ENCODE peak calls at places on chromosomes 2 and 18, in ten cellular contexts. R is psoas muscle; D is transverse colon; G is GM23338; U is GM23248; M is fibroblast of lung; Y is CD8-positive, alpha-beta memory T cell; Q is upper lobe of left lung; X is endodermal cell; P is HepG2. F is an unnamed sample.

GRCh38 chr2:198045227-198045626 is 240.8 kb downstream of the PLCL1 start:
- DNase-seq in R (no peak), D (no peak), G (no peak), U (peak; percentile 7), M (no peak), Y (no peak), Q (no peak), X (no peak), P (no peak), F (peak; percentile 62)

GRCh38 chr2:172442072-172442895 is 14.9 kb downstream of the ITGA6 start:
- DNase-seq in R (peak; percentile 26), D (peak; percentile 87), G (no peak), U (peak; percentile 98), M (peak; percentile 97), Y (no peak), Q (no peak), X (no peak), P (peak; percentile 75), F (peak; percentile 84)

GRCh38 chr18:61502472-61502871 is 169.2 kb downstream of the CDH20 start:
- DNase-seq in R (no peak), D (peak; percentile 17), G (peak; percentile 84), U (peak; percentile 78), M (peak; percentile 43), Y (no peak), Q (no peak), X (peak; percentile 81), P (peak; percentile 21), F (peak; percentile 88)

GRCh38 chr2:43305537-43305936 is 79.1 kb upstream of the ZFP36L2 start:
- DNase-seq in R (peak; percentile 57), D (peak; percentile 46), G (no peak), U (peak; percentile 45), M (no peak), Y (no peak), Q (no peak), X (no peak), P (no peak), F (no peak)

GRCh38 chr18:76351961-76352581 is 143.0 kb downstream of the ZNF516 start:
- DNase-seq in R (peak; percentile 54), D (peak; percentile 68), G (peak; percentile 40), U (peak; percentile 91), M (peak; percentile 66), Y (no peak), Q (peak; percentile 77), X (no peak), P (peak; percentile 80), F (peak; percentile 89)

GRCh38 chr18:74063552-74063951 is 84.1 kb downstream of the FBXO15 start:
- DNase-seq in R (no peak), D (no peak), G (no peak), U (no peak), M (no peak), Y (no peak), Q (no peak), X (no peak), P (no peak), F (no peak)

GRCh38 chr2:218717262-218717661 is 6.6 kb downstream of the TTLL4 start:
- DNase-seq in R (no peak), D (no peak), G (no peak), U (peak; percentile 47), M (peak; percentile 45), Y (no peak), Q (no peak), X (no peak), P (no peak), F (no peak)

GRCh38 chr2:163800889-163801498 is 65.2 kb upstream of the FIGN start:
- DNase-seq in R (no peak), D (no peak), G (no peak), U (peak; percentile 47), M (peak; percentile 86), Y (no peak), Q (no peak), X (peak; percentile 56), P (no peak), F (peak; percentile 50)

GRCh38 chr18:78105611-78106010 is 856.0 kb downstream of the GALR1 start:
- DNase-seq in R (no peak), D (no peak), G (no peak), U (no peak), M (no peak), Y (no peak), Q (no peak), X (peak; percentile 7), P (no peak), F (no peak)

GRCh38 chr2:213306320-213306942 is 22.2 kb downstream of the SPAG16 start:
- DNase-seq in R (no peak), D (peak; percentile 28), G (no peak), U (peak; percentile 66), M (peak; percentile 73), Y (no peak), Q (no peak), X (no peak), P (no peak), F (peak; percentile 21)

DNA sequence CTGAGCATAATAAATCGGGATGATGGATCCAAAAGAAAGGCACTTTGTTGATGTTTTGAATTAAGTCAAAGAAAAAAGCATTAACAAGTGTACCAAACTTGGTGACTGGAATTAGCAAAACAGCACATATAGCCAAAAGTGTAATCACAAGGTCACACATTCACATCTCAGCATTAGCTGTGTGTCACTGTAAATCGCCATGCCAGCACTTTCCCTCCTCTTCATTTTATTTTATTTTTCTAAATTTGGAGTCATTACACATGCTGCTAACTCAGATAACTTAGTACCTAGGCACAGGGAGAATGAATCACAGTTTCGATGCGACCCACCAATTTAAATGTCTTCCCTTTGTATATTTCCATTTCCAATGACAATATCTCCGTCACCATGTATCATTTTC is 111.4 kb downstream of the CACNB4 start:
- DNase-seq in R (no peak), D (no peak), G (no peak), U (no peak), M (no peak), Y (no peak), Q (no peak), X (no peak), P (no peak), F (no peak)
- H3K4me1 ChIP-seq in R (no peaks in the 10 kb centered on the region), D (no peaks in the 10 kb centered on the region), G (peaks cover 10% of the 10 kb centered on the region), U (no peaks in the 10 kb centered on the region), M (no peaks in the 10 kb centered on the region), Y (no peaks in the 10 kb centered on the region), Q (no peaks in the 10 kb centered on the region), X (no peaks in the 10 kb centered on the region), P (peaks cover 41% of the 10 kb centered on the region), F (no peaks in the 10 kb centered on the region)

DNA sequence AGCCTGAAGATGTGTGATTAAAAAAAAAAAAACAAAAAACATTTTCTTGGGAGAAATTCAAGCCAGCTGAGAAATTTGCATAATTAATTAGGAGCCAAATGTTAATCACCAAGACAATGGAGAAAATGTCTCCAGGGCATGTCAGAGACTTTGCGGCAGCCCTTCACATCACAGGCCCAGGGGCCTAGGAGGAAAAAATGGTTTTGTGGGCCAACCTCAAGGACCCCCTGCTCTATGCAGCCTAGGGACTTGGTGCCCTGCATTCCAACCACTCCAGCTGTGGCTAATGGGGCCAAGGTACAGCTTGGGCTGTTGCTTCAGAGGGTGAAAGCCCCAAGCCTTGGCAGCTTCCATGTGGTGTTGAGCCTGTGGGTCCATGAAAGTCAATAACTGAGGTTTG is 241.9 kb upstream of the THUMPD2 start:
- DNase-seq in R (no peak), D (no peak), G (no peak), U (no peak), M (no peak), Y (no peak), Q (no peak), X (no peak), P (no peak), F (no peak)
- H3K36me3 ChIP-seq in R (no peaks in the 10 kb centered on the region), D (no peaks in the 10 kb centered on the region), G (peaks cover 13% of the 10 kb centered on the region), U (no peaks in the 10 kb centered on the region), M (no peaks in the 10 kb centered on the region), Y (no peaks in the 10 kb centered on the region), Q (no peaks in the 10 kb centered on the region), X (no peaks in the 10 kb centered on the region), P (no peaks in the 10 kb centered on the region), F (no peaks in the 10 kb centered on the region)

GRCh38 chr18:37395138-37395537 is 170.5 kb downstream of the CELF4 start:
- DNase-seq in R (no peak), D (no peak), G (no peak), U (no peak), M (no peak), Y (no peak), Q (no peak), X (no peak), P (no peak), F (no peak)

GRCh38 chr18:37394610-37394965 is 171.0 kb downstream of the CELF4 start:
- DNase-seq in R (no peak), D (no peak), G (no peak), U (no peak), M (no peak), Y (no peak), Q (no peak), X (no peak), P (no peak), F (no peak)

GRCh38 chr18:37392648-37393047 is 172.9 kb downstream of the CELF4 start:
- DNase-seq in R (no peak), D (no peak), G (no peak), U (no peak), M (no peak), Y (no peak), Q (no peak), X (no peak), P (no peak), F (no peak)

GRCh38 chr18:37393221-37393828 is 172.3 kb downstream of the CELF4 start:
- DNase-seq in R (no peak), D (no peak), G (no peak), U (no peak), M (no peak), Y (no peak), Q (no peak), X (peak; percentile 55), P (no peak), F (no peak)

GRCh38 chr18:37393945-37394609 is 171.5 kb downstream of the CELF4 start:
- DNase-seq in R (peak; percentile 72), D (peak; percentile 32), G (peak; percentile 95), U (peak; percentile 91), M (peak; percentile 65), Y (no peak), Q (peak; percentile 94), X (peak; percentile 97), P (no peak), F (peak; percentile 93)
- H3K4me3 ChIP-seq in R (peak overlapping the region; percentile 59), D (peak overlapping the region; percentile 17), G (peak overlapping the region; percentile 58), U (peak overlapping the region; percentile 73), M (peak overlapping the region; percentile 51), Y (no peak overlapping the region), Q (peak overlapping the region; percentile 33), X (peak overlapping the region; percentile 74), P (no peak overlapping the region), F (peak overlapping the region; percentile 68)

GRCh38 chr2:16559263-16559662 is 106.4 kb downstream of the CYRIA start:
- DNase-seq in R (no peak), D (no peak), G (no peak), U (no peak), M (no peak), Y (no peak), Q (no peak), X (no peak), P (no peak), F (no peak)
- H3K4me1 ChIP-seq in R (peaks cover under 1% of the 10 kb centered on the region), D (no peaks in the 10 kb centered on the region), G (no peaks in the 10 kb centered on the region), U (no peaks in the 10 kb centered on the region), M (no peaks in the 10 kb centered on the region), Y (no peaks in the 10 kb centered on the region), Q (no peaks in the 10 kb centered on the region), X (no peaks in the 10 kb centered on the region), P (peaks cover 6% of the 10 kb centered on the region), F (peaks cover 7% of the 10 kb centered on the region)

GRCh38 chr2:12750166-12750905 is 33.6 kb downstream of the TRIB2 start:
- DNase-seq in R (no peak), D (no peak), G (no peak), U (no peak), M (no peak), Y (no peak), Q (no peak), X (no peak), P (no peak), F (no peak)
- H3K36me3 ChIP-seq in R (no peaks in the 10 kb centered on the region), D (no peaks in the 10 kb centered on the region), G (no peaks in the 10 kb centered on the region), U (no peaks in the 10 kb centered on the region), M (no peaks in the 10 kb centered on the region), Y (no peaks in the 10 kb centered on the region), Q (no peaks in the 10 kb centered on the region), X (no peaks in the 10 kb centered on the region), P (no peaks in the 10 kb centered on the region), F (no peaks in the 10 kb centered on the region)

GRCh38 chr18:2823202-2823601 is 23.6 kb upstream of the EMILIN2 start:
- DNase-seq in R (no peak), D (no peak), G (no peak), U (no peak), M (no peak), Y (no peak), Q (no peak), X (no peak), P (no peak), F (no peak)
- H3K4me3 ChIP-seq in R (no peak overlapping the region), D (no peak overlapping the region), G (no peak overlapping the region), U (no peak overlapping the region), M (no peak overlapping the region), Y (no peak overlapping the region), Q (no peak overlapping the region), X (no peak overlapping the region), P (no peak overlapping the region), F (no peak overlapping the region)